ENCODE peak calls at places on chromosome 18, in five cellular contexts. N, G, L, I and Q are unnamed samples. For H3K27me3, the result is how much of the 10 kb centered on the place peaks cover.

GRCh38 chr18:31685097-31686082 is 1.0 kb upstream of the B4GALT6 start:
- DNase-seq in N (no peak), G (peak), L (peak), I (peak), Q (peak)

GRCh38 chr18:48548404-48548771 is 9.6 kb downstream of the CTIF start:
- DNase-seq in N (peak), G (no peak), L (no peak), I (peak), Q (no peak)

GRCh38 chr18:57715671-57716070 is 87.4 kb downstream of the ATP8B1 start:
- DNase-seq in N (no peak), G (no peak), L (no peak), I (no peak), Q (no peak)

GRCh38 chr18:27057459-27058302 is 127.4 kb downstream of the CHST9 start:
- DNase-seq in N (no peak), G (no peak), L (no peak), I (no peak), Q (no peak)

GRCh38 chr18:32771169-32771751 is 1.6 kb downstream of the KLHL14 start:
- DNase-seq in N (no peak), G (no peak), L (no peak), I (no peak), Q (no peak)

GRCh38 chr18:10213526-10213925 is 240.9 kb upstream of the APCDD1 start:
- DNase-seq in N (no peak), G (no peak), L (peak), I (no peak), Q (no peak)

GRCh38 chr18:48007955-48008701 is 77.7 kb upstream of the SMAD2 start:
- DNase-seq in N (peak), G (peak), L (no peak), I (peak), Q (peak)

GRCh38 chr18:21955757-21956652 is 213.4 kb upstream of the GATA6 start:
- DNase-seq in N (peak), G (peak), L (peak), I (peak), Q (peak)

GRCh38 chr18:37450434-37451133 is 115.0 kb downstream of the CELF4 start:
- DNase-seq in N (no peak), G (no peak), L (no peak), I (peak), Q (no peak)

GRCh38 chr18:51236225-51236624 is 38.7 kb upstream of the MEX3C start:
- DNase-seq in N (no peak), G (no peak), L (peak), I (peak), Q (no peak)

GRCh38 chr18:33837191-33837590 is 259.2 kb downstream of the ASXL3 start:
- DNase-seq in N (no peak), G (no peak), L (no peak), I (no peak), Q (no peak)

GRCh38 chr18:47595816-47596501 is 334.5 kb downstream of the SMAD2 start:
- DNase-seq in N (no peak), G (no peak), L (no peak), I (peak), Q (no peak)

GRCh38 chr18:57947117-57947516 is 96.9 kb upstream of the NEDD4L start:
- DNase-seq in N (no peak), G (no peak), L (no peak), I (no peak), Q (no peak)

GRCh38 chr18:53971331-53971730 is 253.1 kb downstream of the MBD2 start:
- DNase-seq in N (no peak), G (no peak), L (peak), I (no peak), Q (no peak)

GRCh38 chr18:70386582-70386981 is 97.7 kb downstream of the SOCS6 start:
- DNase-seq in N (no peak), G (no peak), L (no peak), I (no peak), Q (no peak)

GRCh38 chr18:59446012-59446411 is 86.9 kb upstream of the LMAN1 start:
- DNase-seq in N (no peak), G (no peak), L (peak), I (no peak), Q (no peak)

GRCh38 chr18:44668280-44668975 is 12.3 kb upstream of the SETBP1 start:
- DNase-seq in N (no peak), G (no peak), L (no peak), I (no peak), Q (no peak)

GRCh38 chr18:7600528-7601248 is 33.6 kb downstream of the PTPRM start:
- DNase-seq in N (no peak), G (no peak), L (no peak), I (no peak), Q (no peak)

GRCh38 chr18:63120541-63121059 is 199.0 kb downstream of the BCL2 start:
- DNase-seq in N (no peak), G (no peak), L (no peak), I (no peak), Q (no peak)

GRCh38 chr18:51614967-51615571 is 417.6 kb upstream of the MEX3C start:
- DNase-seq in N (no peak), G (no peak), L (no peak), I (no peak), Q (no peak)

GRCh38 chr18:68033466-68033865 is 516.9 kb upstream of the DSEL start:
- DNase-seq in N (no peak), G (no peak), L (peak), I (no peak), Q (no peak)

GRCh38 chr18:58715540-58715939 is 44.3 kb downstream of the MALT1 start:
- DNase-seq in N (no peak), G (no peak), L (no peak), I (no peak), Q (no peak)

GRCh38 chr18:31269508-31270074 is 48.4 kb upstream of the DSG1 start:
- DNase-seq in N (no peak), G (no peak), L (no peak), I (no peak), Q (no peak)

GRCh38 chr18:51135361-51135760 is 62.1 kb downstream of the MEX3C start:
- DNase-seq in N (no peak), G (no peak), L (peak), I (peak), Q (no peak)

GRCh38 chr18:11040823-11041712 is 108.3 kb downstream of the PIEZO2 start:
- DNase-seq in N (no peak), G (no peak), L (peak), I (peak), Q (peak)

GRCh38 chr18:21361297-21361880 is 119.4 kb downstream of the GREB1L start:
- DNase-seq in N (no peak), G (no peak), L (no peak), I (no peak), Q (no peak)

GRCh38 chr18:7565677-7566076 is 1.4 kb upstream of the PTPRM start:
- DNase-seq in N (no peak), G (no peak), L (no peak), I (no peak), Q (no peak)

GRCh38 chr18:47263197-47263827 is 11.9 kb upstream of the SKOR2 start:
- DNase-seq in N (no peak), G (no peak), L (no peak), I (no peak), Q (no peak)

GRCh38 chr18:26806224-26806623 is 59.3 kb downstream of the AQP4 start:
- DNase-seq in N (no peak), G (no peak), L (no peak), I (no peak), Q (no peak)

GRCh38 chr18:50518787-50519520 is 40.9 kb upstream of the MAPK4 start:
- DNase-seq in N (no peak), G (no peak), L (no peak), I (no peak), Q (no peak)

GRCh38 chr18:65610939-65611338 is 139.9 kb upstream of the CDH7 start:
- DNase-seq in N (no peak), G (no peak), L (no peak), I (no peak), Q (no peak)

GRCh38 chr18:9663377-9663776 is 44.7 kb upstream of the RAB31 start:
- DNase-seq in N (no peak), G (no peak), L (no peak), I (peak), Q (no peak)

GRCh38 chr18:38868757-38869156 is 1303.2 kb upstream of the CELF4 start:
- DNase-seq in N (no peak), G (no peak), L (no peak), I (no peak), Q (no peak)

GRCh38 chr18:39751161-39751560 is 2185.6 kb upstream of the CELF4 start:
- DNase-seq in N (no peak), G (no peak), L (no peak), I (no peak), Q (no peak)

GRCh38 chr18:48036191-48036590 is 105.7 kb upstream of the SMAD2 start:
- DNase-seq in N (peak), G (no peak), L (no peak), I (peak), Q (no peak)

GRCh38 chr18:32349728-32350395 is 120.8 kb downstream of the GAREM1 start:
- DNase-seq in N (no peak), G (no peak), L (peak), I (peak), Q (no peak)

GRCh38 chr18:36504928-36505327 is 207.4 kb downstream of the FHOD3 start:
- DNase-seq in N (no peak), G (no peak), L (no peak), I (no peak), Q (no peak)

GRCh38 chr18:62977512-62977911 is 262.2 kb downstream of the PHLPP1 start:
- DNase-seq in N (no peak), G (no peak), L (no peak), I (no peak), Q (no peak)

GRCh38 chr18:28127763-28128737 is 48.9 kb downstream of the CDH2 start:
- DNase-seq in N (no peak), G (no peak), L (no peak), I (peak), Q (no peak)
- H3K27ac ChIP-seq in N (no peak), G (no peak), L (no peak), I (no peak), Q (no peak)

GRCh38 chr18:77676901-77677300 is 427.3 kb downstream of the GALR1 start:
- DNase-seq in N (no peak), G (no peak), L (no peak), I (no peak), Q (no peak)

GRCh38 chr18:77666613-77667012 is 417.0 kb downstream of the GALR1 start:
- DNase-seq in N (no peak), G (no peak), L (no peak), I (no peak), Q (no peak)

GRCh38 chr18:77668219-77668618 is 418.6 kb downstream of the GALR1 start:
- DNase-seq in N (no peak), G (no peak), L (no peak), I (no peak), Q (no peak)

DNA sequence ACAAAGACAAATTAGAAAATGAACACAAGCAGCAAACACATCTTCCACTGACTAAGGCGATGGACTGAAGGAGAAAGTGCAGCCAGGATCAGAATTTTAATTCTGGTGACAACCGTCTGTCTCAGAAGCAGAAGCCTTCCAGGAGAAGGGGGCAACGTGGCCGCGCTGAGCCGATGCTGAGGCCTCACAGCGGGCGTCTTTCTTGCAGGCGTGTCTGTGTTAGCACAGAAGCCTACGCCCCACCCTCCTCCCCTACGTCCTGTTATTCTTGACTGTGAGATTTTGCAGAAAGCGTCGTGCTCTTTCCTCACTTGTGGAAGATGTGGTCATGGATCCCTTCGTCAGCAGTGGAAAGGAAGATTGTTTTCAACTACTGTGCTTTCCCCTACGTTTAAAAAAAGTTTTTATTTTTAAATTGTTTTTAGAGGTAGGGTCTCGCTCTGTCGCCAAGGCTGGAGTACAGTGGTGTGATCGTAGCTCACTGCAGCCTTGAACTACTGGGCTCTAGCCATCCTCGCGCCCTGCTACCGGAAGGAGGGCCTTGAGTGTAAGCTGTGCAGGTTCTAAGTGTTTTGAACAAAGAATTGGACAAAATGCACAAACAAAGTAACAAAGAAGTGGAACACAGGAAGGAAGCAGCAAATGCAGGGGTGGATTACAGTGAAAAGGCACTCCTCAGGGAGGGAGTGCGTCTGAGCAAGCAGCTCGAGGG is 422.0 kb downstream of the GALR1 start:
- DNase-seq in N (no peak), G (no peak), L (no peak), I (no peak), Q (no peak)
- H3K27me3 ChIP-seq in N (under half), G (under half), L (under half), I (under half), Q (under half)

GRCh38 chr18:55794288-55795052 is 206.5 kb upstream of the TCF4 start:
- DNase-seq in N (no peak), G (no peak), L (no peak), I (no peak), Q (no peak)

GRCh38 chr18:55786651-55787272 is 198.8 kb upstream of the TCF4 start:
- DNase-seq in N (no peak), G (no peak), L (no peak), I (no peak), Q (no peak)

GRCh38 chr18:55787674-55788073 is 199.7 kb upstream of the TCF4 start:
- DNase-seq in N (no peak), G (no peak), L (no peak), I (no peak), Q (no peak)

GRCh38 chr18:55795101-55795669 is 207.2 kb upstream of the TCF4 start:
- DNase-seq in N (no peak), G (no peak), L (no peak), I (no peak), Q (no peak)

GRCh38 chr18:55790296-55790695 is 202.3 kb upstream of the TCF4 start:
- DNase-seq in N (no peak), G (no peak), L (peak), I (no peak), Q (no peak)
- H3K4me3 ChIP-seq in N (no peak), G (no peak), L (no peak), I (no peak), Q (no peak)

GRCh38 chr18:23814977-23815614 is 125.8 kb downstream of the LAMA3 start:
- DNase-seq in N (no peak), G (no peak), L (no peak), I (peak), Q (no peak)
- H3K27ac ChIP-seq in N (no peak), G (no peak), L (no peak), I (no peak), Q (no peak)

DNA sequence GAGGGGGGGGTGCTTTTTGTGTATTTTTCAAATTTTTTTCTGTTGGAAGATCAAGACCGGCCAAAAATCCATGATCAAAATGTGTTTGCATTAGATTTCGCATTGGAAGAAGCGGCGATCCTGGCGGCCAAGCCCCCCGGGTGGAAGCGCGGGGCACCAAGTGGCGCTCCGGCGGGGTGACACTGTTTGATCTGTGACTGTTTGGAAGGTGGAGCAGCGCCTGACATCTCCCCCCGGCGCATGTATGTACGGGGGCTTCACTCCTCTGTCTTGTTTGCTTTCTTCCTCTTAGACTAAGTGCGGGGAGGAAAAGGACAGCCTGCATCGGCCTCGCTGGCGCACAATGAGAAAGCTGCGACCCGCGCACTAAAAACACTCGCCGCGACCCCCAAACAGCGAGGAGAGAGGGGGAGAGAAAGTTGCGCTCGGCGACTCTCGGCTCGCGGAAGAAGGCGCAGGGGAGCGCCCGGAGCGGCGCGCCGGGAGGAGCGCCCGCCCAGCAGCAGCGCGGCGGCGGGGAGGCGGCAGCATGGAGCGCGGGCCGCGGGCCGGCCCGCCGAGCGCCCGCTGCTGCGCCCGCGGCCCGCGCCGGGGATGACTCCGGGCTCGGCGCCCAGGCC is 515 bp downstream of the TSHZ1 start:
- DNase-seq in N (no peak), G (no peak), L (no peak), I (peak), Q (peak)
- H3K27me3 ChIP-seq in N (under half), G (under half), L (under half), I (under half), Q (under half)

GRCh38 chr18:35024196-35024595 is 17.0 kb upstream of the MAPRE2 start:
- DNase-seq in N (no peak), G (no peak), L (no peak), I (no peak), Q (no peak)
- H3K4me3 ChIP-seq in N (no peak), G (no peak), L (no peak), I (no peak), Q (no peak)

DNA sequence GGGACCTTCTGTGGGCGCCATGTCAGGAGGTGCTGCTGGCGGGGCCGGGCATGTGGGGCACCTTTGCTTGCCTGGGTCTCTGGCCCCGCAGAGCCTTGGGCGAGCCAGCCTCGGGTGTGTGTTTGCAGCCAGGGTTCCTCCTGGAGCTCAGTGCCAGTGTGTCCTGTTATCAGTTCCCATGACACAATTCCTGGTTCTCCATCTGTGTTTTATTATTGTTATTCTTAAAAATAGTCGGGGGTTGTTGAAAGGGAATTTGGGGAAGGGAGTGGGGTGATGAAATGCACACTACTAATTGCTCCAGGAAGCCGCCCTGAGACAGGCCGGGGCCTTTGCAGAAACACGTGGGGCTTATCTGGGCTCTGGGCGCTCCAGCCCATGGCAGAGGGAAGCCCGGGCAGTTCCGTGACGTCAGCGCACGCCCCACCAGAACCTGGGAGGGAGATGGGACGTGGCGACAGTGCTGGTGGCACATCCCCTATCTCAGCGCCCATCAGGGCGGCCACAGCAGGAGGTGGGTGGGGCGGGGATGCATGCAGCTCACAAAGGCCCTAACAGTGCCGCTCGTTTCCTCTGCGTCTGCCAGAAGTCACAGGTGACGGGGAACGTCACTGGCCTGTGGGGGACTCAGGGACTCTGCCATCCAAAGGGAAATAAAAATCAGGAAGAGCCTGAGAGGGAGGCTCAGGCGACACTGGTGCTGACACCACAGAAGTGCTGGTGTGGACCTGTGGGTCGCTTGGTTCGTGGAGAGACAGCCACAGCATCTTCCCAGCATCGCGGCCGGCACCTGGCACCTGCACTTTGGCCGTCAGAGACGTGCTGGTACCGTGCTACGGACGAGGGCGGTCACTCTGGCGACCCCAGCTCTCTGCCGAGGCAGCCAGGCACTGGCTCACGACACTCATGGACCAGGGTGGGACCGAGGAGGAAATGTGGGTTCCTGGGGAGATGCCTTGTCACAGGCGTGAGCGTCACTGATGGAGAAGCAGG is 131.0 kb downstream of the NFATC1 start:
- DNase-seq in N (peak), G (no peak), L (no peak), I (no peak), Q (peak)
- H3K27ac ChIP-seq in N (no peak), G (no peak), L (no peak), I (no peak), Q (no peak)